ENCODE peak calls at places on chromosomes 4 and X, in seven cellular contexts. Z is ascending aorta, T is psoas muscle, U is left lung, Y is choroid plexus epithelial cell, H is esophagus squamous epithelium, D is GM20000. S is an unnamed sample.

GRCh38 chr4:14620567-14621138 is 381.6 kb upstream of the CPEB2 start:
- DNase-seq in Z (no peak), T (no peak), U (no peak), Y (no peak), H (no peak), D (no peak), S (no peak)

GRCh38 chr4:151721466-151721865 is 39.3 kb downstream of the GATB start:
- DNase-seq in Z (no peak), T (no peak), U (no peak), Y (peak), H (no peak), D (no peak), S (peak)

GRCh38 chr4:182179105-182179504 is 64.1 kb upstream of the TENM3 start:
- DNase-seq in Z (no peak), T (no peak), U (no peak), Y (peak), H (no peak), D (no peak), S (no peak)

GRCh38 chrX:71911023-71911730 is 532 bp downstream of the NHSL2 start:
- DNase-seq in Z (no peak), T (peak), U (no peak), Y (no peak), H (no peak), D (peak), S (peak)

GRCh38 chr4:145081756-145082155 is 16.2 kb downstream of the ANAPC10 start:
- DNase-seq in Z (no peak), T (no peak), U (no peak), Y (no peak), H (no peak), D (no peak), S (no peak)

GRCh38 chrX:153649178-153649914 is 2.3 kb downstream of the DUSP9 start:
- DNase-seq in Z (no peak), T (no peak), U (peak), Y (no peak), H (no peak), D (peak), S (peak)

GRCh38 chrX:56786889-56787733 is 58.1 kb downstream of the NBDY start:
- DNase-seq in Z (no peak), T (no peak), U (peak), Y (no peak), H (no peak), D (no peak), S (no peak)

GRCh38 chr4:25857403-25857802 is 5.4 kb downstream of the SEL1L3 start:
- DNase-seq in Z (no peak), T (no peak), U (no peak), Y (peak), H (no peak), D (no peak), S (no peak)

GRCh38 chr4:67288964-67289363 is 256.3 kb downstream of the CENPC start:
- DNase-seq in Z (no peak), T (no peak), U (no peak), Y (peak), H (no peak), D (peak), S (peak)

GRCh38 chr4:141702472-141703182 is 66.2 kb downstream of the IL15 start:
- DNase-seq in Z (no peak), T (peak), U (no peak), Y (peak), H (no peak), D (no peak), S (no peak)

GRCh38 chr4:17941731-17942130 is 79.8 kb downstream of the LCORL start:
- DNase-seq in Z (no peak), T (no peak), U (no peak), Y (no peak), H (no peak), D (no peak), S (no peak)

GRCh38 chrX:37684426-37684825 is 1.2 kb upstream of the XK start:
- DNase-seq in Z (no peak), T (no peak), U (no peak), Y (no peak), H (no peak), D (no peak), S (no peak)

GRCh38 chr4:15244354-15244753 is 183.5 kb upstream of the C1QTNF7 start:
- DNase-seq in Z (no peak), T (no peak), U (no peak), Y (peak), H (no peak), D (no peak), S (no peak)

GRCh38 chr4:104979083-104979760 is 167.5 kb upstream of the TET2 start:
- DNase-seq in Z (no peak), T (no peak), U (no peak), Y (no peak), H (no peak), D (no peak), S (no peak)

GRCh38 chrX:125205918-125206665 is 113.6 kb upstream of the TEX13C start:
- DNase-seq in Z (no peak), T (peak), U (no peak), Y (no peak), H (no peak), D (no peak), S (peak)

GRCh38 chr4:132108784-132109183 is 1040.3 kb upstream of the PCDH10 start:
- DNase-seq in Z (no peak), T (no peak), U (no peak), Y (peak), H (no peak), D (no peak), S (no peak)

GRCh38 chr4:53920116-53920515 is 144.3 kb downstream of the CHIC2 start:
- DNase-seq in Z (no peak), T (no peak), U (no peak), Y (no peak), H (no peak), D (no peak), S (no peak)

GRCh38 chrX:25646156-25646555 is 492.0 kb upstream of the MAGEB18 start:
- DNase-seq in Z (no peak), T (no peak), U (no peak), Y (no peak), H (no peak), D (no peak), S (no peak)

GRCh38 chr4:167114416-167114971 is 119.8 kb downstream of the SPOCK3 start:
- DNase-seq in Z (no peak), T (no peak), U (no peak), Y (no peak), H (no peak), D (no peak), S (no peak)

GRCh38 chrX:100895365-100896075 is 21.4 kb upstream of the NOX1 start:
- DNase-seq in Z (no peak), T (no peak), U (no peak), Y (peak), H (no peak), D (peak), S (peak)
- TF ChIP-seq CTCF in Z (no peak), T (peak), U (no peak), Y (peak), H (peak), D (peak), S (peak)

DNA sequence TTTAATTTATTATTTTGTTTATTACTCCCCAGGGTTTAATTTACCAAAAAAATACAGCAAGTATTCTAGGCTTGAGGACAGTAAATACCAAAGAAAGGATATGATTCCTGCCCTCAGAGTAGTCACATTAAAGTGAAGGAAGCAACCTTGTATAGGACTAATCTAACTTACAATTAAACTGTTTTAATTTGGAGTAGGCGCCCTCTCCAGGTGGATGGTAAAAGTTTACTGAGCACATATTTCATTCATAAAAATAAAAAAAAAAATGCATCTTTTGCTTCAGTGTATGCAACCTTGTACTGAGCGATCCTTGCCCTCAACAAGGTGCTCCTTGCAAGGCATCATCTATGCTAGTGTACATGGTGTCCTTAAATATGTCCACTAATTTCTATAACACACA is 72.0 kb upstream of the MAGEB16 start:
- DNase-seq in Z (no peak), T (no peak), U (no peak), Y (peak), H (no peak), D (no peak), S (no peak)
- TF ChIP-seq CTCF in Z (peak), T (no peak), U (no peak), Y (peak), H (peak), D (no peak), S (no peak)

GRCh38 chrX:140521393-140521792 is 16.5 kb upstream of the SOX3 start:
- DNase-seq in Z (no peak), T (no peak), U (no peak), Y (no peak), H (no peak), D (no peak), S (no peak)

GRCh38 chrX:140524556-140524955 is 19.7 kb upstream of the SOX3 start:
- DNase-seq in Z (no peak), T (no peak), U (no peak), Y (no peak), H (no peak), D (no peak), S (no peak)

GRCh38 chrX:140525448-140525847 is 20.6 kb upstream of the SOX3 start:
- DNase-seq in Z (no peak), T (no peak), U (no peak), Y (peak), H (no peak), D (no peak), S (no peak)

GRCh38 chrX:140526138-140526537 is 21.3 kb upstream of the SOX3 start:
- DNase-seq in Z (no peak), T (no peak), U (no peak), Y (peak), H (no peak), D (no peak), S (no peak)
- TF ChIP-seq CTCF in Z (no peak), T (no peak), U (no peak), Y (no peak), H (no peak), D (no peak), S (no peak)

DNA sequence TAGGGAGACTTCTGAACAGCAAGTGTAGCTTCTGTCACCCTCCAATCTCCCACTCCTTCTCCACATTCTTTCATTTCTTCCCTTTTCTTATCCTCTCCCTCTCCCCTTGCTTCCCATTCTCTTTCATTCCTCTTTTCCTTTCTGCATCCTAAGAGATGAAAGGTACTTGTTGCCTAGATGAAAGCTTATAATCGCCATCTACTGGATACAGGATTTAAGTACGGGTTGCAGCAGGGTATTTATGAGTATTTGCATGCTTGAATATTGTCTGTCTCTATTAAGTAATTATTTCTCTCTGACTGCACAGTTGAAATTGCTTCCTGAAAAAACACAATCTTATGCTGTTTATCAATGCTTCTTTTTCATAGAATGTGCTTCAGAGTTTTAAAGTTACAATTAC is 174.0 kb upstream of the TENT5D start:
- DNase-seq in Z (no peak), T (no peak), U (no peak), Y (no peak), H (no peak), D (no peak), S (no peak)
- TF ChIP-seq CTCF in Z (no peak), T (no peak), U (no peak), Y (no peak), H (no peak), D (no peak), S (no peak)

GRCh38 chr4:158667651-158668198 is 4.0 kb downstream of the C4orf46 start:
- DNase-seq in Z (no peak), T (no peak), U (no peak), Y (peak), H (no peak), D (peak), S (peak)
- TF ChIP-seq CTCF in Z (peak), T (peak), U (peak), Y (peak), H (peak), D (no peak), S (peak)

DNA sequence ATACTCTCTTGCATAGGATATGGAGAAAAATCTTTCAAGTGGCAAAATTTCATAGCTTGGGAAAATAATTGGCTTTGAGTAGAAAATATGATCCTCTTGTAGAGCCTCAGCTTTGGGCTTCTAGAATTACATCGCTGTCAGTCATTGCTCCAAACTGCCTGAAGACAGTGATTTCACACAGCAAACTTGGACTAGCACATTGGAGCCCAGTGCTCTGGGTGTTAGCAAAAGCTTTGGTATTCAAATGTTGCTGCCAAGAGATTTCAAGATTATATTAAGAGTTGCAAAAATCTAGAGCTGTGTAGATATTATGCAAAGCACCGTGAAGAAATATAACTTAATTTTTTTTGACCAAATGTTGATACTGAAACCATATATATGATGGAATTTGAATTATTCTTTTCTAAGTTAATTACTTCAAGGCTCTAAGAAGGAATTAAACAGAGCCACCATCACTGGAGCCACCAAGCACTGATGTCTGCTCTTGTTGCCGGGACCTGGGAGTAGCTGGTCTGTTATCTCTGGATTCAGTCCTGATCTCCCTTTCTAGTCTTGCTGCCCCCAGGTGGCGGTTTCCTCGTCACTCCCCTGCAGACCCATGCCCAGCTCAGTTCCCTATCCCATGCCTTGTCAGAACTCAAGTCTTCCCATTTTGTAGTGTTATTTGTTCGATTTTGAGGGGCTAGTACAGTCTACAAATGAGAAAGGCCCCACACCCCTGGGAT is 260.7 kb upstream of the SFRP2 start:
- DNase-seq in Z (no peak), T (no peak), U (no peak), Y (peak), H (no peak), D (no peak), S (peak)
- TF ChIP-seq CTCF in Z (no peak), T (no peak), U (no peak), Y (peak), H (no peak), D (no peak), S (no peak)